ENCODE peak calls at places on chromosome 13, in nine cellular contexts. S, W, B, N, J, Q, O, G and A are unnamed samples.

GRCh38 chr13:98979012-98979411 is 1.1 kb upstream of the DOCK9 start:
- DNase-seq in S (no peak), W (no peak), B (no peak), N (no peak), J (peak; percentile 38), Q (no peak), O (no peak), G (no peak), A (no peak)

GRCh38 chr13:112255550-112256120 is 120.5 kb upstream of the SPACA7 start:
- DNase-seq in S (peak; percentile 27), W (peak; percentile 83), B (no peak), N (no peak), J (no peak), Q (no peak), O (no peak), G (no peak), A (no peak)

GRCh38 chr13:77698211-77699058 is 948 bp downstream of the SLAIN1 start:
- DNase-seq in S (peak; percentile 37), W (no peak), B (peak; percentile 34), N (no peak), J (peak; percentile 31), Q (no peak), O (peak; percentile 29), G (no peak), A (no peak)

GRCh38 chr13:113904411-113904810 is 40.5 kb upstream of the GAS6 start:
- DNase-seq in S (peak; percentile 28), W (no peak), B (peak; percentile 60), N (no peak), J (peak; percentile 62), Q (no peak), O (no peak), G (no peak), A (no peak)

GRCh38 chr13:114067886-114068722 is 64.3 kb downstream of the RASA3 start:
- DNase-seq in S (no peak), W (no peak), B (no peak), N (no peak), J (no peak), Q (no peak), O (no peak), G (no peak), A (no peak)

GRCh38 chr13:78680611-78681010 is 21.7 kb upstream of the OBI1 start:
- DNase-seq in S (no peak), W (no peak), B (no peak), N (no peak), J (no peak), Q (no peak), O (no peak), G (no peak), A (no peak)

GRCh38 chr13:52782486-52783448 is 43.1 kb upstream of the CNMD start:
- DNase-seq in S (no peak), W (no peak), B (no peak), N (no peak), J (no peak), Q (no peak), O (no peak), G (no peak), A (no peak)

GRCh38 chr13:112747256-112747655 is 57.4 kb downstream of the ATP11A start:
- DNase-seq in S (no peak), W (no peak), B (no peak), N (no peak), J (peak; percentile 39), Q (no peak), O (no peak), G (no peak), A (no peak)

GRCh38 chr13:110138009-110138699 is 168.8 kb downstream of the COL4A1 start:
- DNase-seq in S (peak; percentile 73), W (no peak), B (peak; percentile 76), N (no peak), J (peak; percentile 74), Q (peak; percentile 36), O (peak; percentile 11), G (peak; percentile 52), A (no peak)

GRCh38 chr13:44818016-44818415 is 171.3 kb downstream of the NUFIP1 start:
- DNase-seq in S (no peak), W (no peak), B (no peak), N (no peak), J (no peak), Q (no peak), O (no peak), G (no peak), A (no peak)

GRCh38 chr13:78430166-78430791 is 173.1 kb downstream of the POU4F1 start:
- DNase-seq in S (no peak), W (no peak), B (no peak), N (no peak), J (no peak), Q (no peak), O (no peak), G (no peak), A (no peak)

GRCh38 chr13:110314516-110315245 is 7.6 kb downstream of the COL4A2 start:
- DNase-seq in S (no peak), W (no peak), B (no peak), N (no peak), J (no peak), Q (no peak), O (no peak), G (no peak), A (no peak)

GRCh38 chr13:24267283-24267682 is 42.1 kb upstream of the C1QTNF9 start:
- DNase-seq in S (no peak), W (no peak), B (no peak), N (no peak), J (no peak), Q (peak; percentile 30), O (no peak), G (no peak), A (no peak)

GRCh38 chr13:34031629-34032028 is 213.7 kb downstream of the RFC3 start:
- DNase-seq in S (no peak), W (no peak), B (no peak), N (no peak), J (no peak), Q (no peak), O (no peak), G (no peak), A (no peak)

GRCh38 chr13:43214124-43214523 is 190.7 kb downstream of the DNAJC15 start:
- DNase-seq in S (no peak), W (no peak), B (no peak), N (no peak), J (no peak), Q (no peak), O (no peak), G (no peak), A (no peak)

GRCh38 chr13:50646070-50646469 is 197.4 kb downstream of the DLEU7 start:
- DNase-seq in S (no peak), W (no peak), B (no peak), N (no peak), J (no peak), Q (no peak), O (no peak), G (no peak), A (no peak)

GRCh38 chr13:51995677-51996551 is 15.3 kb downstream of the ATP7B start:
- DNase-seq in S (peak; percentile 35), W (no peak), B (no peak), N (no peak), J (peak; percentile 30), Q (no peak), O (no peak), G (no peak), A (no peak)